ENCODE peak calls at places on chromosomes 11 and 22, in five cellular contexts. C is OCI-M1; M is heart left ventricle; X is stimulated activated CD4-positive, alpha-beta T cell treated with anti-CD3 and anti-CD28 coated beads, Interleukin-4, amount 100 ng/mL, for 1 hour; T is tibial nerve. E is an unnamed sample.

GRCh38 chr11:118342503-118343161 is at the start of gene CD3D:
- DNase-seq in T (no peak), C (no peak), M (no peak), X (peak; percentile 63), E (peak; percentile 78)

GRCh38 chr11:70713436-70713835 is 315.1 kb downstream of the CTTN start:
- DNase-seq in X (no peak), C (no peak), M (no peak), T (no peak), E (no peak)

GRCh38 chr11:16881074-16881709 is 133.0 kb downstream of the PLEKHA7 start:
- DNase-seq in M (peak; percentile 72), C (peak; percentile 49), X (no peak), T (no peak), E (peak; percentile 36)

GRCh38 chr11:119852741-119853140 is 123.7 kb upstream of the NECTIN1 start:
- DNase-seq in M (no peak), T (no peak), X (no peak), C (no peak), E (no peak)

GRCh38 chr11:123111465-123111864 is 49.5 kb upstream of the HSPA8 start:
- DNase-seq in X (no peak), T (no peak), M (no peak), C (peak; percentile 73), E (peak; percentile 49)

GRCh38 chr11:17572791-17573460 is 25.9 kb downstream of the OTOG start:
- DNase-seq in T (no peak), X (no peak), C (no peak), M (no peak), E (no peak)

GRCh38 chr11:78063440-78064181 is at the start of gene THRSP:
- DNase-seq in M (no peak), X (no peak), T (no peak), C (no peak), E (no peak)

GRCh38 chr11:64863381-64864060 is 14.9 kb downstream of the EHD1 start:
- DNase-seq in T (no peak), C (no peak), M (peak; percentile 41), X (no peak), E (no peak)

GRCh38 chr11:85682330-85683305 is 3.4 kb downstream of the CCDC89 start:
- DNase-seq in T (peak; percentile 25), C (no peak), M (peak; percentile 74), X (peak; percentile 73), E (no peak)

GRCh38 chr11:73156114-73156513 is 14.0 kb upstream of the FCHSD2 start:
- DNase-seq in X (no peak), T (no peak), M (no peak), C (no peak), E (no peak)

GRCh38 chr11:122733301-122733686 is 77.8 kb downstream of the UBASH3B start:
- DNase-seq in M (peak; percentile 57), X (no peak), C (no peak), T (peak; percentile 55), E (no peak)

GRCh38 chr11:133082851-133083488 is 449.3 kb downstream of the OPCML start:
- DNase-seq in T (peak; percentile 15), X (peak; percentile 52), C (peak; percentile 87), M (peak; percentile 51), E (peak; percentile 63)

GRCh38 chr11:57764527-57764926 is 2.9 kb downstream of the CTNND1 start:
- DNase-seq in T (no peak), C (no peak), X (no peak), M (no peak), E (no peak)

GRCh38 chr11:13440100-13440855 is 22.7 kb downstream of the BTBD10 start:
- DNase-seq in M (peak; percentile 22), C (peak; percentile 76), X (no peak), T (no peak), E (no peak)

GRCh38 chr11:59997800-59998199 is 19.2 kb upstream of the OOSP4B start:
- DNase-seq in T (no peak), C (no peak), X (no peak), M (no peak), E (no peak)

GRCh38 chr11:46391578-46392420 is at the start of gene CHRM4:
- DNase-seq in C (peak; percentile 80), M (no peak), T (no peak), X (no peak), E (peak; percentile 61)

GRCh38 chr11:16226245-16226644 is 130.1 kb downstream of the SOX6 start:
- DNase-seq in M (peak; percentile 46), C (no peak), X (no peak), T (no peak), E (no peak)

GRCh38 chr22:22886546-22886945 is 1.1 kb upstream of the IGLL5 start:
- DNase-seq in X (no peak), M (no peak), C (no peak), T (no peak), E (no peak)